ENCODE peak calls at places on chromosomes 7 and 10, in four cellular contexts. I is lower leg skin, V is esophagus squamous epithelium, J is prostate gland. P is an unnamed sample.

GRCh38 chr7:43117842-43118241 is 5.4 kb downstream of the HECW1 start:
- DNase-seq in V (no peak), J (no peak), I (no peak), P (no peak)

GRCh38 chr7:47572101-47572460 is 9.8 kb downstream of the TNS3 start:
- DNase-seq in J (no peak), V (no peak), I (no peak), P (no peak)

GRCh38 chr7:123351506-123352225 is 151.9 kb upstream of the SLC13A1 start:
- DNase-seq in V (no peak), J (no peak), I (no peak), P (no peak)

GRCh38 chr7:107701191-107701590 is 40.6 kb downstream of the SLC26A4 start:
- DNase-seq in V (no peak), I (no peak), J (no peak), P (no peak)

GRCh38 chr7:25846722-25847121 is 305.3 kb upstream of the NFE2L3 start:
- DNase-seq in V (no peak), J (peak; percentile 58), I (peak; percentile 79), P (no peak)

GRCh38 chr10:43390791-43391190 is 18.2 kb downstream of the HNRNPF start:
- DNase-seq in J (no peak), V (no peak), I (no peak), P (no peak)

GRCh38 chr7:71442492-71443196 is 310.7 kb downstream of the GALNT17 start:
- DNase-seq in V (no peak), I (no peak), J (no peak), P (no peak)

GRCh38 chr7:116709336-116709735 is 37.3 kb downstream of the MET start:
- DNase-seq in J (no peak), I (no peak), V (no peak), P (no peak)

GRCh38 chr10:30036341-30036740 is 23.0 kb downstream of the JCAD start:
- DNase-seq in J (no peak), V (no peak), I (no peak), P (no peak)

GRCh38 chr7:94335586-94335985 is 59.1 kb upstream of the COL1A2 start:
- DNase-seq in J (no peak), V (no peak), I (no peak), P (no peak)

GRCh38 chr10:91843083-91843482 is 44.9 kb downstream of the TNKS2 start:
- DNase-seq in I (no peak), V (no peak), J (no peak), P (no peak)

GRCh38 chr7:33774762-33775523 is 130.4 kb upstream of the BMPER start:
- DNase-seq in I (peak; percentile 42), V (no peak), J (no peak), P (no peak)

GRCh38 chr7:132359746-132360145 is 216.5 kb downstream of the PLXNA4 start:
- DNase-seq in J (no peak), I (no peak), V (no peak), P (no peak)

GRCh38 chr10:70090951-70091350 is 38.3 kb downstream of the MACROH2A2 start:
- DNase-seq in I (no peak), J (no peak), V (no peak), P (no peak)

GRCh38 chr10:99410876-99411275 is 19.5 kb downstream of the GOT1 start:
- DNase-seq in V (no peak), I (no peak), J (no peak), P (no peak)

GRCh38 chr10:71255817-71256660 is 43.7 kb downstream of the UNC5B start:
- DNase-seq in I (peak; percentile 21), J (peak; percentile 59), V (no peak), P (peak; percentile 81)

DNA sequence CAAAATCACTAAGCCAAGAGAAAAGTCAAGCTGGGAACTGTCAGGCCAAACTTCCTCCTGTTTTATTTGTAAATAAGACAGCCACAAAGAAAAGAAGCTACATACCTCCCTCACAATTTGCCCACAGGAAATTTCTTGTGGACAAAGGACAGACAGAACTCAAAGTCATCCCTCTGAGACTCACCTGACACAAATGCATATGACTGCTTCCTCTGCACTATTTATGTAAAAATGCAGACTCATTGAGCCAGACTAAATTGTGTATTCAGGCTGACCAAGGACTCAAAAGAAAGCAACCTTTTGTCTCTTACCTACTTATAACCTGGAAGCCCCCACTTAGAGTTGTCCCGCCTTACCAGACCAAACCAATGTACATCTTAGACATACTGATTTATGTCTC is 11.8 kb downstream of the TOMM7 start:
- DNase-seq in V (no peak), I (no peak), J (no peak), P (no peak)
- TF ChIP-seq POLR2A in V (no peak), I (no peak), J (no peak), P (no peak)

GRCh38 chr7:44606341-44607140 is at the start of gene OGDH:
- DNase-seq in I (peak; percentile 98), J (peak; percentile 98), V (peak; percentile 91), P (peak; percentile 99)
- TF ChIP-seq POLR2A in I (peak; percentile 84), J (peak; percentile 96), V (no peak), P (peak; percentile 97)

GRCh38 chr7:151459726-151460473 is 20.0 kb upstream of the CRYGN start:
- DNase-seq in V (no peak), I (peak; percentile 84), J (peak; percentile 87), P (peak; percentile 77)

GRCh38 chr7:151461096-151461941 is 21.4 kb upstream of the CRYGN start:
- DNase-seq in J (no peak), V (no peak), I (no peak), P (no peak)

GRCh38 chr7:151460474-151460855 is 20.5 kb upstream of the CRYGN start:
- DNase-seq in V (no peak), J (no peak), I (peak; percentile 49), P (no peak)

GRCh38 chr7:151461942-151462230 is 21.9 kb upstream of the CRYGN start:
- DNase-seq in J (no peak), V (no peak), I (no peak), P (no peak)

GRCh38 chr7:151462306-151462779 is 22.4 kb upstream of the CRYGN start:
- DNase-seq in V (no peak), I (no peak), J (no peak), P (no peak)
- TF ChIP-seq POLR2A in V (no peak), I (no peak), J (no peak), P (no peak)

DNA sequence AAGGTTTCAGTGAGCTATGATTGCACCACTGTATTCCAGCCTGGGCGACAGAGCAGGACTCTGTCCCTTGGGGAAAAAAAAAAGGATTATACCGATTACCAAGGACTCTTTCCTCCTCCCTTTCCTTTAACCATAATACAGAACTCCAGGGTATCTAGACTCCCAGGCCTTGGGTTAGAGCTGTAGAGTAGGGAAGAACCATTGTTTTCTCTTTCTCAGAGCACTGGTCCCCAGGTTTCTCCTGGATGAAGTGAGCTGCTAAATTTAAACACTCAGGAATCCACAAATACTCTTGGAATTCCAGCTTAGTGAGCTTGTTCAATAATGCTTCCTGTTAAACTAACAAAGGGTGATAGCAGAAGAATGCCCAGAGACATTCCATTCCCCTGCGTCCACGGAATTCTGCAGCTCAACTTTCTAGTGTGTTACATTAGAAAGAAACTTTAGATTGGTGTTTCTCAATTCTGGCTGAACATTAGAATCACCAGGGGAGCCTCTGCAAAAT is 14.6 kb upstream of the RPEL1 start:
- DNase-seq in V (no peak), I (no peak), J (peak; percentile 34), P (peak; percentile 56)
- TF ChIP-seq POLR2A in V (no peak), I (no peak), J (no peak), P (no peak)

DNA sequence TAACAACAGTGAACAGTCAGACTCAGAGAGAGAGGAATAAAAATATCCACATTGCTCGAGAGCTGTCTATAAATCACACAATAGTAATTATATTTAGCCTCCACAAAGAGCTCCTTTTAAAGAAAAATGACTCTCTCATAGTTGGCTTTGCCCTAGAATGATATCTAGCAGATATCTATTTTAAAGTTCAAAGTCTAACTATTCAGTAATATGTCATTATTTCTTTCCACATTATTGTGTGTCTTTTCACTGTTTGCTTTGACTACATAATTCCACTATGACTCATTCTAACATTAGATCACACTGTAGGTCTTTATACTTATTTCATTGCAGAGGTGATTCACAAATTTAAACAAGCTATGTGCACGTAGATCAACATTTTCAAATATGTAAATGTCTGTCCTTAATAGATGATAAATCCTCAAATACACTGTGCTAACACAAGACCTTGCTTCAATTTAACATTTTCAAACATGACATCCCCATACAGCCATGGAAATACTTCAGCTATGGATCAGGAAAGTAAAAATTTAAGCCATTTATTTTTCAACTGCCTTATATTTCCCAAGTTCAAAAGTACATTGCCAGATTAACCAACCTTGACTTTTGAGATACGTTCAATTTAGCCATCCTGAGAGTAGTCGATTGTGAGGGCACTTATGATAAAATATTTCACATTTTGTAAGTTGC is 99.9 kb upstream of the AKR1E2 start:
- DNase-seq in I (no peak), V (no peak), J (no peak), P (no peak)
- TF ChIP-seq POLR2A in I (no peak), V (no peak), J (no peak), P (no peak)

GRCh38 chr10:73801253-73801590 is 10.2 kb downstream of the NDST2 start:
- DNase-seq in J (no peak), V (no peak), I (no peak), P (no peak)

GRCh38 chr10:73806176-73806950 is 5.0 kb downstream of the NDST2 start:
- DNase-seq in J (no peak), I (no peak), V (no peak), P (no peak)

GRCh38 chr10:73800560-73801252 is 10.7 kb downstream of the NDST2 start:
- DNase-seq in J (no peak), V (no peak), I (no peak), P (no peak)

GRCh38 chr10:73802276-73802991 is 9.0 kb downstream of the NDST2 start:
- DNase-seq in V (no peak), I (no peak), J (peak; percentile 57), P (no peak)

GRCh38 chr10:73803680-73804286 is 7.6 kb downstream of the NDST2 start:
- DNase-seq in V (no peak), J (no peak), I (no peak), P (no peak)
- TF ChIP-seq POLR2A in V (no peak), J (no peak), I (no peak), P (no peak)

DNA sequence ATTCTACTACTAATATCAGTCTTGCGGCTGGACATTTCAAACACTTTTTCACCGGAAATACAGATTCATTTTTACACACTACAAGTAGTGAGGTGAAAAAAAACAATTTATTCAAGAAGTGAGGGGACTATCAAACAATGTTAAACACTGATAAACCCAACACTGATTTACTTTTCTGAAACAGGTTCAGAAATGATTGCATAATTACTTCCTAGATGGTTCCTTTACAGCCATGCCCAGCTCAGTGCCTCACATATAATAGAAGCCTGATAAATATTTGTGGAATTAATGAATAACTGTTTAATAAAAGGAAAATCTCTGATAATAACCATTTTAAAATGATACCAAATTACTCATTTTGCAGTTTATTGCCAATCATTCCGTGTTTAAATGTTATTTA is 34.6 kb downstream of the FRA10AC1 start:
- DNase-seq in J (no peak), I (no peak), V (no peak), P (no peak)
- TF ChIP-seq POLR2A in J (no peak), I (no peak), V (no peak), P (no peak)

DNA sequence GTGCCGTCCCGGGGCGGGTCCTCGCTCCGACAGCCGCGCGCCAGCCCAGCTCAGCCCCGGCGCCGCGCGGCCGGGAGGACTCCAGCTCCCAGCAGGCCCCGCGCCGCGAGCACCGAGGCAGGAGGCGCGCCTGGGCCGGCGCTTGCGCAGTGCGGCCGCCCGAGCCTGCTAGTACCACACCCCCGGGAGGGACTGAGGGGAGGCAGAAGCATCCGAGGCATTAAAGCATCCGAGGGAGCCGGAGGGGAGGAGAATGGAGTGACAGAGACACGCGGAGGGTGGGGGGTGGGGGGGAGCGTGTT is at the start of gene GRK5:
- DNase-seq in I (peak; percentile 92), V (peak; percentile 79), J (peak; percentile 90), P (peak; percentile 94)
- TF ChIP-seq POLR2A in I (no peak), V (no peak), J (peak; percentile 51), P (peak; percentile 82)

P was measured in H54.